ENCODE peak calls at places on chromosomes 12 and 14, in seven cellular contexts. Q is uterus, G is ovary, Z is activated B cell treated with CpG ODN at 0.5 μM for 24 hours, F is A549, V is cardiac muscle cell, O is fibroblast of lung. W is an unnamed sample.

GRCh38 chr14:40870252-40870651 is 736.4 kb upstream of the LRFN5 start:
- DNase-seq in Q (no peak), G (no peak), Z (no peak), F (no peak), V (no peak), O (no peak), W (no peak)

GRCh38 chr12:54357802-54358619 is 6.3 kb downstream of the GPR84 start:
- DNase-seq in Q (no peak), G (no peak), Z (no peak), F (no peak), V (no peak), O (no peak), W (peak; percentile 55)

GRCh38 chr12:69120331-69120730 is 119.0 kb upstream of the CPSF6 start:
- DNase-seq in Q (no peak), G (no peak), Z (no peak), F (no peak), V (no peak), O (no peak), W (no peak)

GRCh38 chr12:124684971-124685688 is 117.7 kb upstream of the NCOR2 start:
- DNase-seq in Q (peak; percentile 64), G (peak; percentile 67), Z (no peak), F (peak; percentile 43), V (peak; percentile 91), O (peak; percentile 85), W (no peak)

GRCh38 chr12:63802012-63802608 is 22.4 kb downstream of the RXYLT1 start:
- DNase-seq in Q (no peak), G (no peak), Z (no peak), F (peak; percentile 33), V (peak; percentile 48), O (peak; percentile 48), W (no peak)

GRCh38 chr12:95648990-95649791 is 97.9 kb upstream of the USP44 start:
- DNase-seq in Q (no peak), G (no peak), Z (no peak), F (peak; percentile 76), V (peak; percentile 21), O (peak; percentile 7), W (no peak)

GRCh38 chr12:45369065-45369464 is 153.2 kb downstream of the ANO6 start:
- DNase-seq in Q (no peak), G (no peak), Z (no peak), F (no peak), V (peak; percentile 41), O (peak; percentile 85), W (no peak)

GRCh38 chr12:92065018-92065499 is 80.6 kb downstream of the BTG1 start:
- DNase-seq in Q (peak; percentile 31), G (no peak), Z (no peak), F (peak; percentile 34), V (no peak), O (peak; percentile 74), W (no peak)

GRCh38 chr14:26021759-26022158 is 576.1 kb downstream of the NOVA1 start:
- DNase-seq in Q (no peak), G (no peak), Z (no peak), F (no peak), V (no peak), O (no peak), W (no peak)

GRCh38 chr14:103871596-103872480 is 24.5 kb upstream of the PPP1R13B start:
- DNase-seq in Q (peak; percentile 48), G (no peak), Z (peak; percentile 83), F (peak; percentile 44), V (peak; percentile 46), O (no peak), W (peak; percentile 66)

GRCh38 chr12:26654623-26655022 is 178.4 kb downstream of the ITPR2 start:
- DNase-seq in Q (no peak), G (no peak), Z (no peak), F (no peak), V (no peak), O (no peak), W (no peak)

GRCh38 chr12:104414581-104415305 is 42.0 kb upstream of the CHST11 start:
- DNase-seq in Q (no peak), G (no peak), Z (no peak), F (no peak), V (no peak), O (no peak), W (no peak)

GRCh38 chr12:114695305-114695592 is 11.3 kb upstream of the TBX3 start:
- DNase-seq in Q (no peak), G (no peak), Z (no peak), F (no peak), V (no peak), O (no peak), W (no peak)

GRCh38 chr12:102029148-102029547 is 32.6 kb downstream of the WASHC3 start:
- DNase-seq in Q (no peak), G (no peak), Z (no peak), F (no peak), V (peak; percentile 9), O (no peak), W (no peak)

GRCh38 chr12:93441111-93441616 is 583 bp downstream of the UBE2N start:
- DNase-seq in Q (peak; percentile 42), G (peak; percentile 58), Z (no peak), F (peak; percentile 20), V (peak; percentile 21), O (no peak), W (no peak)

GRCh38 chr14:32764131-32764530 is 174.5 kb upstream of the NPAS3 start:
- DNase-seq in Q (no peak), G (no peak), Z (no peak), F (no peak), V (no peak), O (no peak), W (no peak)

GRCh38 chr12:69096669-69097364 is 142.6 kb upstream of the CPSF6 start:
- DNase-seq in Q (no peak), G (no peak), Z (no peak), F (no peak), V (peak; percentile 46), O (no peak), W (no peak)

GRCh38 chr12:112256780-112257179 is 125.5 kb downstream of the HECTD4 start:
- DNase-seq in Q (no peak), G (no peak), Z (no peak), F (no peak), V (no peak), O (no peak), W (no peak)

GRCh38 chr12:75705749-75706719 is 194.6 kb upstream of the KRR1 start:
- DNase-seq in Q (peak; percentile 45), G (peak; percentile 36), Z (no peak), F (no peak), V (peak; percentile 97), O (peak; percentile 100), W (peak; percentile 50)

GRCh38 chr12:132145334-132145733 is 1.1 kb downstream of the NOC4L start:
- DNase-seq in Q (no peak), G (no peak), Z (no peak), F (no peak), V (no peak), O (no peak), W (no peak)

GRCh38 chr12:122880155-122880605 is 15.7 kb downstream of the VPS37B start:
- DNase-seq in Q (no peak), G (no peak), Z (no peak), F (no peak), V (peak; percentile 82), O (peak; percentile 56), W (no peak)

GRCh38 chr14:52876311-52876710 is 74.5 kb downstream of the FERMT2 start:
- DNase-seq in Q (no peak), G (no peak), Z (no peak), F (no peak), V (peak; percentile 70), O (peak; percentile 69), W (no peak)

GRCh38 chr12:442235-442884 is 17.4 kb upstream of the B4GALNT3 start:
- DNase-seq in Q (peak; percentile 40), G (peak; percentile 39), Z (no peak), F (peak; percentile 66), V (peak; percentile 51), O (peak; percentile 55), W (peak; percentile 72)

GRCh38 chr12:89544027-89544426 is 18.2 kb upstream of the POC1B start:
- DNase-seq in Q (no peak), G (no peak), Z (no peak), F (no peak), V (no peak), O (no peak), W (no peak)

GRCh38 chr14:26963696-26964095 is 365.9 kb upstream of the NOVA1 start:
- DNase-seq in Q (peak; percentile 37), G (no peak), Z (no peak), F (no peak), V (peak; percentile 60), O (peak; percentile 23), W (no peak)

GRCh38 chr14:100295376-100296105 is 10.7 kb downstream of the SLC25A29 start:
- DNase-seq in Q (peak; percentile 12), G (peak; percentile 18), Z (no peak), F (no peak), V (no peak), O (no peak), W (no peak)

GRCh38 chr14:39768579-39768978 is 336.3 kb upstream of the FBXO33 start:
- DNase-seq in Q (no peak), G (no peak), Z (no peak), F (no peak), V (no peak), O (no peak), W (no peak)

GRCh38 chr12:53208877-53209463 is 1.9 kb upstream of the ITGB7 start:
- DNase-seq in Q (no peak), G (no peak), Z (no peak), F (no peak), V (no peak), O (no peak), W (no peak)

GRCh38 chr12:45583011-45583657 is 146.4 kb upstream of the ARID2 start:
- DNase-seq in Q (no peak), G (no peak), Z (no peak), F (no peak), V (peak; percentile 91), O (peak; percentile 72), W (no peak)

GRCh38 chr14:54713364-54713763 is 146.4 kb downstream of the SAMD4A start:
- DNase-seq in Q (no peak), G (no peak), Z (no peak), F (no peak), V (peak; percentile 64), O (peak; percentile 30), W (no peak)

GRCh38 chr12:120640840-120641833 is 711 bp downstream of the CABP1 start:
- DNase-seq in Q (peak; percentile 31), G (peak; percentile 33), Z (peak; percentile 52), F (no peak), V (peak; percentile 66), O (peak; percentile 39), W (peak; percentile 81)
- TF ChIP-seq CTCF in Q (no peak), G (no peak), Z (no peak), F (no peak), V (no peak), O (no peak), W (no peak)

GRCh38 chr12:30965613-30965985 is 39.1 kb downstream of the TSPAN11 start:
- DNase-seq in Q (no peak), G (no peak), Z (no peak), F (peak; percentile 18), V (no peak), O (no peak), W (no peak)
- TF ChIP-seq CTCF in Q (no peak), G (no peak), Z (no peak), F (no peak), V (peak; percentile 16), O (no peak), W (no peak)

GRCh38 chr14:70595443-70596185 is 4.8 kb downstream of the MED6 start:
- DNase-seq in Q (no peak), G (no peak), Z (no peak), F (no peak), V (no peak), O (peak; percentile 1), W (no peak)
- TF ChIP-seq CTCF in Q (no peak), G (no peak), Z (no peak), F (no peak), V (no peak), O (no peak), W (no peak)

GRCh38 chr14:69224946-69225345 is 33.6 kb downstream of the EXD2 start:
- DNase-seq in Q (no peak), G (no peak), Z (no peak), F (no peak), V (no peak), O (no peak), W (no peak)
- TF ChIP-seq CTCF in Q (no peak), G (no peak), Z (no peak), F (no peak), V (no peak), O (no peak), W (no peak)

W was measured in nephron progenitor cell.